ENCODE peak calls at places on chromosomes 3 and 15, in five cellular contexts. G is GM04503; A is nucleus accumbens; S is GM23338; C is CD4-positive, alpha-beta T cell. W is an unnamed sample.

GRCh38 chr3:58334013-58334321 is 1.3 kb downstream of the PXK start:
- DNase-seq in G (no peak), A (no peak), S (no peak), C (no peak), W (no peak)

GRCh38 chr3:46463120-46463867 is 1.4 kb downstream of the LTF start:
- DNase-seq in G (no peak), A (no peak), S (no peak), C (no peak), W (no peak)

GRCh38 chr3:165624761-165625160 is 212.5 kb downstream of the BCHE start:
- DNase-seq in G (no peak), A (no peak), S (peak), C (no peak), W (no peak)

GRCh38 chr3:122908251-122908650 is 113.4 kb downstream of the SLC49A4 start:
- DNase-seq in G (no peak), A (no peak), S (no peak), C (no peak), W (no peak)

GRCh38 chr3:192835818-192836468 is 81.7 kb downstream of the MB21D2 start:
- DNase-seq in G (peak), A (no peak), S (no peak), C (no peak), W (no peak)

GRCh38 chr3:104279617-104280016 is 1087.1 kb upstream of the ALCAM start:
- DNase-seq in G (no peak), A (no peak), S (no peak), C (no peak), W (no peak)

GRCh38 chr3:31610700-31611275 is 78.1 kb downstream of the STT3B start:
- DNase-seq in G (no peak), A (no peak), S (peak), C (no peak), W (no peak)

GRCh38 chr15:72758195-72758594 is 25.4 kb downstream of the ADPGK start:
- DNase-seq in G (peak), A (no peak), S (no peak), C (no peak), W (no peak)

GRCh38 chr3:31743690-31744089 is 211.0 kb downstream of the STT3B start:
- DNase-seq in G (no peak), A (no peak), S (no peak), C (no peak), W (no peak)

GRCh38 chr15:80743189-80743833 is 35.9 kb upstream of the CEMIP start:
- DNase-seq in G (no peak), A (no peak), S (no peak), C (no peak), W (no peak)

GRCh38 chr15:40999190-40999589 is 45.9 kb downstream of the CHAC1 start:
- DNase-seq in G (peak), A (no peak), S (no peak), C (no peak), W (no peak)

GRCh38 chr15:78800189-78800588 is 11.1 kb downstream of the ADAMTS7 start:
- DNase-seq in G (no peak), A (no peak), S (no peak), C (no peak), W (no peak)

GRCh38 chr15:67143646-67144045 is 78.2 kb downstream of the SMAD3 start:
- DNase-seq in G (no peak), A (no peak), S (no peak), C (no peak), W (no peak)

GRCh38 chr15:44153352-44153751 is 41.7 kb downstream of the FRMD5 start:
- DNase-seq in G (no peak), A (no peak), S (no peak), C (no peak), W (no peak)

GRCh38 chr15:64246364-64247189 is 83.8 kb upstream of the PPIB start:
- DNase-seq in G (peak), A (no peak), S (peak), C (no peak), W (no peak)

GRCh38 chr3:108669211-108669610 is 79.7 kb downstream of the DZIP3 start:
- DNase-seq in G (no peak), A (no peak), S (no peak), C (no peak), W (no peak)

GRCh38 chr3:107581230-107581629 is 58.5 kb downstream of the BBX start:
- DNase-seq in G (no peak), A (no peak), S (no peak), C (no peak), W (no peak)

GRCh38 chr3:184565421-184566211 is 4.0 kb downstream of the EPHB3 start:
- DNase-seq in G (peak), A (no peak), S (no peak), C (no peak), W (no peak)

GRCh38 chr15:83653639-83654378 is at the start of gene ADAMTSL3:
- DNase-seq in G (no peak), A (no peak), S (peak), C (no peak), W (peak)

GRCh38 chr3:175193815-175194518 is 334.8 kb downstream of the NAALADL2 start:
- DNase-seq in G (peak), A (no peak), S (no peak), C (no peak), W (no peak)

GRCh38 chr3:197154-197855 is 742 bp downstream of the CHL1 start:
- DNase-seq in G (no peak), A (no peak), S (peak), C (no peak), W (peak)

GRCh38 chr3:29922990-29923746 is 642.3 kb downstream of the RBMS3 start:
- DNase-seq in G (peak), A (no peak), S (no peak), C (no peak), W (peak)

GRCh38 chr3:72123908-72124441 is 339.0 kb upstream of the PROK2 start:
- DNase-seq in G (peak), A (no peak), S (no peak), C (no peak), W (no peak)

GRCh38 chr3:100702082-100703014 is 6.9 kb upstream of the TFG start:
- DNase-seq in G (no peak), A (no peak), S (no peak), C (no peak), W (no peak)

W was measured in suprapubic skin.